ENCODE peak calls at places on chromosomes 3 and 15, in eight cellular contexts. One of them, this sample, is unnamed.

GRCh38 chr15:90818251-90819210 is 49.9 kb upstream of the FURIN start:
- DNase-seq in cardiac fibroblast: no peak
- DNase-seq in AG04449: no peak
- DNase-seq in lower lobe of right lung: peak
- DNase-seq in heart left ventricle: no peak
- DNase-seq in heart right ventricle: no peak
- DNase-seq in psoas muscle: no peak
- DNase-seq in Peyer's patch: peak
- DNase-seq in this sample: no peak

GRCh38 chr3:127483005-127483641 is 107.4 kb downstream of the TPRA1 start:
- DNase-seq in cardiac fibroblast: no peak
- DNase-seq in AG04449: no peak
- DNase-seq in lower lobe of right lung: no peak
- DNase-seq in heart left ventricle: peak
- DNase-seq in heart right ventricle: no peak
- DNase-seq in psoas muscle: no peak
- DNase-seq in Peyer's patch: no peak
- DNase-seq in this sample: no peak

GRCh38 chr15:79339588-79340314 is 28.8 kb downstream of the TMED3 start:
- DNase-seq in cardiac fibroblast: peak
- DNase-seq in AG04449: peak
- DNase-seq in lower lobe of right lung: no peak
- DNase-seq in heart left ventricle: no peak
- DNase-seq in heart right ventricle: no peak
- DNase-seq in psoas muscle: no peak
- DNase-seq in Peyer's patch: no peak
- DNase-seq in this sample: no peak

GRCh38 chr3:7779331-7779730 is 722.3 kb upstream of the LMCD1 start:
- DNase-seq in cardiac fibroblast: peak
- DNase-seq in AG04449: no peak
- DNase-seq in lower lobe of right lung: no peak
- DNase-seq in heart left ventricle: no peak
- DNase-seq in heart right ventricle: no peak
- DNase-seq in psoas muscle: no peak
- DNase-seq in Peyer's patch: no peak
- DNase-seq in this sample: no peak

GRCh38 chr3:169607909-169608308 is 55.6 kb downstream of the MECOM start:
- DNase-seq in cardiac fibroblast: no peak
- DNase-seq in AG04449: no peak
- DNase-seq in lower lobe of right lung: no peak
- DNase-seq in heart left ventricle: no peak
- DNase-seq in heart right ventricle: no peak
- DNase-seq in psoas muscle: no peak
- DNase-seq in Peyer's patch: no peak
- DNase-seq in this sample: no peak

GRCh38 chr3:102193255-102193654 is 241.6 kb upstream of the ZPLD1 start:
- DNase-seq in cardiac fibroblast: no peak
- DNase-seq in AG04449: no peak
- DNase-seq in lower lobe of right lung: no peak
- DNase-seq in heart left ventricle: no peak
- DNase-seq in heart right ventricle: no peak
- DNase-seq in psoas muscle: no peak
- DNase-seq in Peyer's patch: no peak
- DNase-seq in this sample: no peak

GRCh38 chr15:81282911-81283310 is 41.0 kb downstream of the STARD5 start:
- DNase-seq in cardiac fibroblast: no peak
- DNase-seq in AG04449: no peak
- DNase-seq in lower lobe of right lung: no peak
- DNase-seq in heart left ventricle: no peak
- DNase-seq in heart right ventricle: no peak
- DNase-seq in psoas muscle: no peak
- DNase-seq in Peyer's patch: peak
- DNase-seq in this sample: no peak

GRCh38 chr3:55434789-55435188 is 52.3 kb downstream of the WNT5A start:
- DNase-seq in cardiac fibroblast: peak
- DNase-seq in AG04449: no peak
- DNase-seq in lower lobe of right lung: peak
- DNase-seq in heart left ventricle: no peak
- DNase-seq in heart right ventricle: no peak
- DNase-seq in psoas muscle: no peak
- DNase-seq in Peyer's patch: no peak
- DNase-seq in this sample: no peak

GRCh38 chr3:69085543-69086132 is 901 bp downstream of the ARL6IP5 start:
- DNase-seq in cardiac fibroblast: peak
- DNase-seq in AG04449: no peak
- DNase-seq in lower lobe of right lung: peak
- DNase-seq in heart left ventricle: peak
- DNase-seq in heart right ventricle: no peak
- DNase-seq in psoas muscle: peak
- DNase-seq in Peyer's patch: no peak
- DNase-seq in this sample: no peak

GRCh38 chr15:68749365-68750141 is 71.1 kb downstream of the ANP32A start:
- DNase-seq in cardiac fibroblast: peak
- DNase-seq in AG04449: no peak
- DNase-seq in lower lobe of right lung: no peak
- DNase-seq in heart left ventricle: peak
- DNase-seq in heart right ventricle: no peak
- DNase-seq in psoas muscle: no peak
- DNase-seq in Peyer's patch: no peak
- DNase-seq in this sample: no peak

GRCh38 chr15:25182736-25183445 is 228.1 kb downstream of the SNRPN start:
- DNase-seq in cardiac fibroblast: no peak
- DNase-seq in AG04449: no peak
- DNase-seq in lower lobe of right lung: peak
- DNase-seq in heart left ventricle: peak
- DNase-seq in heart right ventricle: no peak
- DNase-seq in psoas muscle: peak
- DNase-seq in Peyer's patch: no peak
- DNase-seq in this sample: no peak

GRCh38 chr3:133926736-133927542 is 31.3 kb upstream of the RAB6B start:
- DNase-seq in cardiac fibroblast: no peak
- DNase-seq in AG04449: no peak
- DNase-seq in lower lobe of right lung: no peak
- DNase-seq in heart left ventricle: no peak
- DNase-seq in heart right ventricle: no peak
- DNase-seq in psoas muscle: no peak
- DNase-seq in Peyer's patch: no peak
- DNase-seq in this sample: no peak

GRCh38 chr3:195129644-195130492 is 141.1 kb downstream of the XXYLT1 start:
- DNase-seq in cardiac fibroblast: peak
- DNase-seq in AG04449: no peak
- DNase-seq in lower lobe of right lung: no peak
- DNase-seq in heart left ventricle: no peak
- DNase-seq in heart right ventricle: no peak
- DNase-seq in psoas muscle: no peak
- DNase-seq in Peyer's patch: peak
- DNase-seq in this sample: no peak

GRCh38 chr15:47614341-47614740 is 103.0 kb upstream of the SEMA6D start:
- DNase-seq in cardiac fibroblast: no peak
- DNase-seq in AG04449: no peak
- DNase-seq in lower lobe of right lung: no peak
- DNase-seq in heart left ventricle: no peak
- DNase-seq in heart right ventricle: no peak
- DNase-seq in psoas muscle: no peak
- DNase-seq in Peyer's patch: no peak
- DNase-seq in this sample: no peak

GRCh38 chr3:71803248-71803647 is 18.3 kb upstream of the PROK2 start:
- DNase-seq in cardiac fibroblast: no peak
- DNase-seq in AG04449: no peak
- DNase-seq in lower lobe of right lung: no peak
- DNase-seq in heart left ventricle: no peak
- DNase-seq in heart right ventricle: no peak
- DNase-seq in psoas muscle: no peak
- DNase-seq in Peyer's patch: no peak
- DNase-seq in this sample: no peak

GRCh38 chr3:12015627-12016026 is 11.4 kb downstream of the SYN2 start:
- DNase-seq in cardiac fibroblast: no peak
- DNase-seq in AG04449: no peak
- DNase-seq in lower lobe of right lung: no peak
- DNase-seq in heart left ventricle: no peak
- DNase-seq in heart right ventricle: no peak
- DNase-seq in psoas muscle: no peak
- DNase-seq in Peyer's patch: no peak
- DNase-seq in this sample: no peak

GRCh38 chr15:70142072-70142321 is 44.3 kb upstream of the TLE3 start:
- DNase-seq in cardiac fibroblast: no peak
- DNase-seq in AG04449: no peak
- DNase-seq in lower lobe of right lung: no peak
- DNase-seq in heart left ventricle: no peak
- DNase-seq in heart right ventricle: no peak
- DNase-seq in psoas muscle: no peak
- DNase-seq in Peyer's patch: no peak
- DNase-seq in this sample: no peak

GRCh38 chr15:70140543-70141375 is 43.0 kb upstream of the TLE3 start:
- DNase-seq in cardiac fibroblast: peak
- DNase-seq in AG04449: no peak
- DNase-seq in lower lobe of right lung: peak
- DNase-seq in heart left ventricle: no peak
- DNase-seq in heart right ventricle: no peak
- DNase-seq in psoas muscle: no peak
- DNase-seq in Peyer's patch: peak
- DNase-seq in this sample: no peak

GRCh38 chr15:70141376-70142071 is 43.8 kb upstream of the TLE3 start:
- DNase-seq in cardiac fibroblast: no peak
- DNase-seq in AG04449: no peak
- DNase-seq in lower lobe of right lung: no peak
- DNase-seq in heart left ventricle: no peak
- DNase-seq in heart right ventricle: no peak
- DNase-seq in psoas muscle: no peak
- DNase-seq in Peyer's patch: no peak
- DNase-seq in this sample: no peak

GRCh38 chr15:70140031-70140542 is 42.4 kb upstream of the TLE3 start:
- DNase-seq in cardiac fibroblast: no peak
- DNase-seq in AG04449: no peak
- DNase-seq in lower lobe of right lung: no peak
- DNase-seq in heart left ventricle: no peak
- DNase-seq in heart right ventricle: no peak
- DNase-seq in psoas muscle: no peak
- DNase-seq in Peyer's patch: no peak
- DNase-seq in this sample: no peak

GRCh38 chr15:70142322-70143191 is 44.8 kb upstream of the TLE3 start:
- DNase-seq in cardiac fibroblast: peak
- DNase-seq in AG04449: no peak
- DNase-seq in lower lobe of right lung: peak
- DNase-seq in heart left ventricle: peak
- DNase-seq in heart right ventricle: peak
- DNase-seq in psoas muscle: no peak
- DNase-seq in Peyer's patch: no peak
- DNase-seq in this sample: peak
- H3K4me3 ChIP-seq in cardiac fibroblast: no peak
- H3K4me3 ChIP-seq in AG04449: no peak
- H3K4me3 ChIP-seq in lower lobe of right lung: no peak
- H3K4me3 ChIP-seq in heart left ventricle: no peak
- H3K4me3 ChIP-seq in heart right ventricle: no peak
- H3K4me3 ChIP-seq in psoas muscle: no peak
- H3K4me3 ChIP-seq in Peyer's patch: no peak
- H3K4me3 ChIP-seq in this sample: no peak

DNA sequence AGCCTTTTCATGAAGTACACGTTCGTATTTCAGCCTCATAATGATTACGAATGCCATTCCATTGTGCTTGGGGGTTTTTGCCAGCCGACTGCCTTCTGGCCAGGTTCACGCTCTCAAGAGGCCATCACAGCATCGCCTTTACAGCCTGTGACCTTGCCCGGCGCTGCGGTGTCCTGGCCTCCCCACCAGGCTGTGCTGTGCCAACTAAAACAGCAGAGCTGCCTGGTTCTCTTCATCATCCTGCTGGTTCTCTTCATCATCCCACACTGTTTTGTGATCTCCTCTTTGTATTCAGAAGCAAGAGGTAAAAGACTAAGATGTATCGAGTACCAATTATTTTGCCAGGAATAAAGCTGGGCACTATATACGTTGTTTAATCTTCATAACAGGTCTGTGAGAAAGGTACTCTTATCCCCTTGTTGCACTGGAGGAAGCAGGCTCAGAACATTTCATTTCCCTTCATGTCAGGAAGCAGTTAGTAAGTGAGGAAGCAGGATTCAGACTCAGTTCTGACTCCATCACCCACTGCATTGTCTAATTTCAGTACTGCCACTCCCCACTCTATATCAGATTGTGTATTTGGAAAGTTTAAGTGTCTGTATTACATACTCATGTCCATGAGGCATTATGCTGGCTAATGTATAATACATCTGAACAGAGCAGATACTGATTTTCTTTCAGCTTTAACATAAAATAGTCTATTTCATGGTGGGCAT is 92.7 kb downstream of the LRRC28 start:
- DNase-seq in cardiac fibroblast: peak
- DNase-seq in AG04449: no peak
- DNase-seq in lower lobe of right lung: no peak
- DNase-seq in heart left ventricle: peak
- DNase-seq in heart right ventricle: peak
- DNase-seq in psoas muscle: peak
- DNase-seq in Peyer's patch: peak
- DNase-seq in this sample: no peak
- TF ChIP-seq CTCF in cardiac fibroblast: peak
- TF ChIP-seq CTCF in AG04449: peak
- TF ChIP-seq CTCF in lower lobe of right lung: peak
- TF ChIP-seq CTCF in heart left ventricle: peak
- TF ChIP-seq CTCF in heart right ventricle: no peak
- TF ChIP-seq CTCF in psoas muscle: peak
- TF ChIP-seq CTCF in Peyer's patch: peak
- TF ChIP-seq CTCF in this sample: peak

DNA sequence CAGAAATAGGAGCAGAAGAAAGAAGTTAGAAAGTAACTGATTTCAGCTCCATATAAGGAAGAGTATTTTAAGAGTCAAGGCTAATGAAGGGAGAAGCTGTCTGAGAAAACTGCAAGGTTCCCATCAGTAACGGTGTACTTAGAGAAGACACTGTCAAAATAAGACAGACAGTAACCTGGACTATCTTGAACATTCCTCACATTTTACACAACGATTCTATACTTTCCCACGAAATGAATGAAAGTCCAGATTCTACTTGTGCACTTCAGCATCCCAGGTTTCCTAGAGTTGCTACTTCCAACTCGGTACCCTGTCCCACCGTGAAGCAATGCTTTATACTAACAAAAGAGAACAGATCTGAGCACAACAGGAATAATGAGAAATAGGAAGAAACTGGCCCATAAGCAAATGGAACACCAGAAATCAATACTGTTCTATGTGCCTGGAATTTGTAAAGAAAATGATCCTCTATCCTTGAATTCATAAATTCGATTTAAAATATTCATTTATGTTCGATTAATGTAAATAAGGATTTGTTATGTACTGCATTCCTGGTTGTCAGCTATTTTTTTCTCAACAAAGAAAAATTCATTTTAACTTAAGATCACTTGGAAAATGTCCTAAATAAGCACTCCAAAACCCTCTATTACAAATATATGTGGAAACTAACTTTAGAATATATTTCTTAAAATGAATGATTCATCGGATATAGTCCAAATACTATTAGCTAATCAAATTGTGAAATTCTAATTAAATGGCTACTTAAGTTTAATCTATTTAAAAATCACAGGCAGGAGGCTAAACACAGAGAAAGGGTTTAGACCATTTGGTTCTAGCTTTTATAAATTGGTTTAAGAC is 1.5 kb downstream of the C3orf70 start:
- DNase-seq in cardiac fibroblast: no peak
- DNase-seq in AG04449: no peak
- DNase-seq in lower lobe of right lung: no peak
- DNase-seq in heart left ventricle: no peak
- DNase-seq in heart right ventricle: no peak
- DNase-seq in psoas muscle: no peak
- DNase-seq in Peyer's patch: no peak
- DNase-seq in this sample: no peak
- H3K4me3 ChIP-seq in cardiac fibroblast: no peak
- H3K4me3 ChIP-seq in AG04449: peak
- H3K4me3 ChIP-seq in lower lobe of right lung: peak
- H3K4me3 ChIP-seq in heart left ventricle: peak
- H3K4me3 ChIP-seq in heart right ventricle: peak
- H3K4me3 ChIP-seq in psoas muscle: peak
- H3K4me3 ChIP-seq in Peyer's patch: no peak
- H3K4me3 ChIP-seq in this sample: no peak

GRCh38 chr15:58115692-58116091 is 22.5 kb upstream of the AQP9 start:
- DNase-seq in cardiac fibroblast: peak
- DNase-seq in AG04449: no peak
- DNase-seq in lower lobe of right lung: no peak
- DNase-seq in heart left ventricle: no peak
- DNase-seq in heart right ventricle: no peak
- DNase-seq in psoas muscle: no peak
- DNase-seq in Peyer's patch: no peak
- DNase-seq in this sample: no peak
- TF ChIP-seq CTCF in cardiac fibroblast: peak
- TF ChIP-seq CTCF in AG04449: peak
- TF ChIP-seq CTCF in lower lobe of right lung: peak
- TF ChIP-seq CTCF in heart left ventricle: peak
- TF ChIP-seq CTCF in heart right ventricle: no peak
- TF ChIP-seq CTCF in psoas muscle: no peak
- TF ChIP-seq CTCF in Peyer's patch: no peak
- TF ChIP-seq CTCF in this sample: peak